ENCODE peak calls at places on chromosomes 5 and 9, in five cellular contexts. Y, N, K, T and V are unnamed samples.
A peak's percentile ranks its signal among the peaks of the same experiment; 100 is the strongest.

GRCh38 chr9:121725008-121725795 is 73.8 kb downstream of the DAB2IP start:
- DNase-seq in Y (no peak), N (peak; percentile 94), K (peak; percentile 89), T (no peak), V (peak; percentile 95)

GRCh38 chr5:134649163-134649916 is 755 bp downstream of the SEC24A start:
- DNase-seq in Y (peak; percentile 39), N (peak; percentile 12), K (peak; percentile 37), T (no peak), V (no peak)

GRCh38 chr5:15492545-15492944 is 7.4 kb upstream of the FBXL7 start:
- DNase-seq in Y (no peak), N (peak; percentile 20), K (no peak), T (no peak), V (no peak)

GRCh38 chr5:113202904-113203716 is 226.5 kb downstream of the DCP2 start:
- DNase-seq in Y (peak; percentile 53), N (peak; percentile 81), K (no peak), T (peak; percentile 41), V (no peak)

GRCh38 chr5:73282923-73283322 is 109.9 kb downstream of the TMEM174 start:
- DNase-seq in Y (no peak), N (no peak), K (no peak), T (no peak), V (no peak)

GRCh38 chr9:103574056-103574455 is 520.1 kb upstream of the SMC2 start:
- DNase-seq in Y (no peak), N (peak; percentile 76), K (no peak), T (no peak), V (no peak)

GRCh38 chr5:56971275-56971674 is 19.4 kb upstream of the MIER3 start:
- DNase-seq in Y (no peak), N (no peak), K (no peak), T (no peak), V (no peak)

GRCh38 chr5:17713301-17713700 is 79.0 kb downstream of the TAF11L14 start:
- DNase-seq in Y (no peak), N (peak; percentile 62), K (no peak), T (no peak), V (no peak)

GRCh38 chr5:72425995-72426394 is 81.2 kb downstream of the ZNF366 start:
- DNase-seq in Y (no peak), N (no peak), K (no peak), T (no peak), V (no peak)

GRCh38 chr5:131545856-131546255 is 89.2 kb downstream of the RAPGEF6 start:
- DNase-seq in Y (no peak), N (peak; percentile 73), K (no peak), T (no peak), V (no peak)

GRCh38 chr9:23343226-23343625 is 482.8 kb downstream of the ELAVL2 start:
- DNase-seq in Y (no peak), N (no peak), K (no peak), T (no peak), V (no peak)

GRCh38 chr5:111703662-111704061 is 53.3 kb downstream of the NREP start:
- DNase-seq in Y (no peak), N (no peak), K (no peak), T (no peak), V (no peak)

GRCh38 chr5:131218392-131218791 is 45.5 kb upstream of the CDC42SE2 start:
- DNase-seq in Y (no peak), N (peak; percentile 81), K (no peak), T (no peak), V (no peak)

GRCh38 chr9:135712571-135713295 is 10.7 kb downstream of the KCNT1 start:
- DNase-seq in Y (no peak), N (no peak), K (no peak), T (no peak), V (no peak)

GRCh38 chr9:108759835-108760234 is 96.0 kb downstream of the ACTL7B start:
- DNase-seq in Y (no peak), N (no peak), K (no peak), T (no peak), V (no peak)

GRCh38 chr5:148147415-148147814 is 20.9 kb upstream of the SPINK14 start:
- DNase-seq in Y (no peak), N (peak; percentile 82), K (no peak), T (no peak), V (no peak)

GRCh38 chr9:102867488-102867887 is 127.6 kb upstream of the CYLC2 start:
- DNase-seq in Y (no peak), N (peak; percentile 29), K (no peak), T (no peak), V (no peak)

GRCh38 chr5:168583742-168584482 is 4.7 kb upstream of the PANK3 start:
- DNase-seq in Y (no peak), N (no peak), K (no peak), T (no peak), V (no peak)

GRCh38 chr5:137481596-137481995 is 17.5 kb downstream of the SPOCK1 start:
- DNase-seq in Y (no peak), N (peak; percentile 59), K (no peak), T (no peak), V (no peak)

GRCh38 chr5:7869474-7870136 is 657 bp downstream of the MTRR start:
- DNase-seq in Y (peak; percentile 63), N (no peak), K (peak; percentile 53), T (no peak), V (no peak)

GRCh38 chr5:31470608-31471007 is 61.3 kb downstream of the DROSHA start:
- DNase-seq in Y (no peak), N (no peak), K (peak; percentile 36), T (no peak), V (no peak)

GRCh38 chr9:136685792-136686533 is 1.3 kb downstream of the AGPAT2 start:
- DNase-seq in Y (peak; percentile 67), N (no peak), K (peak; percentile 78), T (no peak), V (no peak)

GRCh38 chr5:83586874-83587776 is 115.6 kb downstream of the VCAN start:
- DNase-seq in Y (no peak), N (peak; percentile 58), K (peak; percentile 17), T (no peak), V (no peak)